ENCODE peak calls at places on chromosomes 12 and 14, in five cellular contexts. A, Y, G, K and L are unnamed samples.

GRCh38 chr14:69316449-69317391 is 56.8 kb downstream of the GALNT16 start:
- DNase-seq in A (no peak), Y (peak; percentile 28), G (no peak), K (no peak), L (no peak)

GRCh38 chr12:75977952-75978671 is 53.5 kb downstream of the PHLDA1 start:
- DNase-seq in A (peak; percentile 18), Y (peak; percentile 75), G (peak; percentile 31), K (peak; percentile 100), L (peak; percentile 100)

GRCh38 chr12:121413917-121414316 is 14.0 kb downstream of the RNF34 start:
- DNase-seq in A (no peak), Y (no peak), G (no peak), K (no peak), L (no peak)

GRCh38 chr12:75438052-75438754 is 42.4 kb upstream of the GLIPR1 start:
- DNase-seq in A (no peak), Y (no peak), G (no peak), K (no peak), L (no peak)

GRCh38 chr14:99663716-99664635 is 19.0 kb downstream of the HHIPL1 start:
- DNase-seq in A (no peak), Y (no peak), G (no peak), K (no peak), L (no peak)

GRCh38 chr12:92665496-92665895 is 37.3 kb upstream of the PLEKHG7 start:
- DNase-seq in A (no peak), Y (no peak), G (no peak), K (no peak), L (no peak)

GRCh38 chr14:23469906-23470403 is 452 bp downstream of the NGDN start:
- DNase-seq in A (no peak), Y (no peak), G (no peak), K (no peak), L (no peak)

GRCh38 chr12:108400060-108400459 is 60.9 kb upstream of the CMKLR1 start:
- DNase-seq in A (no peak), Y (no peak), G (no peak), K (no peak), L (no peak)

GRCh38 chr14:103657466-103657865 is 28.5 kb downstream of the KLC1 start:
- DNase-seq in A (no peak), Y (no peak), G (no peak), K (no peak), L (no peak)

GRCh38 chr14:44847910-44848309 is 113.8 kb downstream of the KLHL28 start:
- DNase-seq in A (no peak), Y (no peak), G (no peak), K (no peak), L (no peak)